ENCODE peak calls at places on chromosomes 1 and 21, in five cellular contexts. R, D, Q, O and V are unnamed samples.

GRCh38 chr1:55696181-55696580 is 481.0 kb upstream of the USP24 start:
- DNase-seq in R (peak; percentile 97), D (no peak), Q (no peak), O (no peak), V (no peak)

GRCh38 chr1:32333251-32333963 is 2.6 kb downstream of the MARCKSL1 start:
- DNase-seq in R (no peak), O (peak; percentile 44), D (no peak), Q (no peak), V (no peak)

GRCh38 chr1:12451560-12451900 is 166.5 kb downstream of the DHRS3 start:
- DNase-seq in D (no peak), R (no peak), Q (no peak), O (no peak), V (no peak)

GRCh38 chr1:78096976-78097375 is 51.2 kb downstream of the GIPC2 start:
- DNase-seq in D (no peak), O (no peak), Q (no peak), R (peak; percentile 28), V (no peak)

GRCh38 chr1:198443374-198444233 is 96.9 kb downstream of the ATP6V1G3 start:
- DNase-seq in D (no peak), Q (no peak), O (no peak), R (peak; percentile 99), V (no peak)

GRCh38 chr1:23354260-23354659 is 10.2 kb upstream of the HNRNPR start:
- DNase-seq in Q (no peak), D (no peak), R (no peak), O (peak; percentile 13), V (no peak)

GRCh38 chr1:31932491-31933316 is 5.5 kb downstream of the PTP4A2 start:
- DNase-seq in D (no peak), O (peak; percentile 56), R (peak; percentile 21), Q (no peak), V (no peak)

GRCh38 chr1:31701137-31701736 is 2.6 kb downstream of the COL16A1 start:
- DNase-seq in Q (peak; percentile 81), D (peak; percentile 96), O (no peak), R (peak; percentile 96), V (no peak)

GRCh38 chr1:26358411-26359384 is 4.8 kb upstream of the CRYBG2 start:
- DNase-seq in Q (no peak), O (peak; percentile 26), D (no peak), R (no peak), V (peak; percentile 55)

GRCh38 chr1:111199881-111200801 is at the start of gene DENND2D:
- DNase-seq in D (no peak), Q (peak; percentile 71), O (no peak), R (no peak), V (peak; percentile 69)

GRCh38 chr1:209416660-209417059 is 166.9 kb upstream of the CAMK1G start:
- DNase-seq in D (no peak), R (no peak), Q (no peak), O (no peak), V (no peak)

GRCh38 chr1:40634901-40635655 is 30.4 kb downstream of the RIMS3 start:
- DNase-seq in D (no peak), R (peak; percentile 19), Q (no peak), O (no peak), V (no peak)

GRCh38 chr1:85328713-85329376 is 52.4 kb upstream of the BCL10 start:
- DNase-seq in Q (peak; percentile 51), D (no peak), R (peak; percentile 100), O (no peak), V (no peak)

GRCh38 chr1:119676571-119677206 is 28.6 kb upstream of the ZNF697 start:
- DNase-seq in R (no peak), O (no peak), Q (peak; percentile 33), D (no peak), V (no peak)

GRCh38 chr1:231665046-231665445 is 38.5 kb downstream of the DISC1 start:
- DNase-seq in Q (no peak), D (no peak), O (no peak), R (no peak), V (no peak)

GRCh38 chr1:179007233-179007632 is 18.5 kb upstream of the FAM20B start:
- DNase-seq in D (no peak), Q (no peak), O (no peak), R (peak; percentile 36), V (no peak)

GRCh38 chr1:29361686-29362085 is 125.4 kb downstream of the PTPRU start:
- DNase-seq in R (no peak), Q (no peak), O (no peak), D (no peak), V (no peak)

GRCh38 chr1:52928083-52928404 is 968 bp downstream of the SCP2 start:
- DNase-seq in O (no peak), R (no peak), D (no peak), Q (no peak), V (no peak)

GRCh38 chr21:21283810-21284209 is 285.6 kb downstream of the NCAM2 start:
- DNase-seq in O (no peak), R (no peak), Q (no peak), D (no peak), V (no peak)

GRCh38 chr21:43866233-43866632 is 1.2 kb downstream of the AGPAT3 start:
- DNase-seq in O (peak; percentile 47), Q (no peak), D (peak; percentile 79), R (peak; percentile 56), V (no peak)

GRCh38 chr1:111475706-111476105 is 1.9 kb downstream of the C1orf162 start:
- DNase-seq in O (no peak), D (no peak), Q (no peak), R (no peak), V (no peak)

GRCh38 chr1:1340791-1341548 is 8.2 kb downstream of the DVL1 start:
- DNase-seq in D (no peak), Q (no peak), R (no peak), O (no peak), V (no peak)
- H3K27ac ChIP-seq in D (no peak overlapping the region), Q (no peak overlapping the region), R (no peak overlapping the region), O (no peak overlapping the region), V (no peak overlapping the region)

GRCh38 chr1:193187114-193187513 is 701 bp upstream of the B3GALT2 start:
- DNase-seq in O (no peak), Q (no peak), R (no peak), D (no peak), V (no peak)
- H3K27ac ChIP-seq in O (no peak overlapping the region), Q (no peak overlapping the region), R (no peak overlapping the region), D (no peak overlapping the region), V (no peak overlapping the region)

GRCh38 chr1:43542515-43543458 is 12.1 kb downstream of the PTPRF start:
- DNase-seq in Q (no peak), O (no peak), D (no peak), R (no peak), V (no peak)
- H3K27ac ChIP-seq in Q (peak overlapping the region; percentile 4), O (no peak overlapping the region), D (peak overlapping the region; percentile 34), R (no peak overlapping the region), V (no peak overlapping the region)

GRCh38 chr1:221439008-221439733 is 302.7 kb downstream of the DUSP10 start:
- DNase-seq in R (peak; percentile 92), O (no peak), Q (no peak), D (no peak), V (peak; percentile 61)
- H3K27ac ChIP-seq in R (no peak overlapping the region), O (no peak overlapping the region), Q (no peak overlapping the region), D (no peak overlapping the region), V (no peak overlapping the region)

DNA sequence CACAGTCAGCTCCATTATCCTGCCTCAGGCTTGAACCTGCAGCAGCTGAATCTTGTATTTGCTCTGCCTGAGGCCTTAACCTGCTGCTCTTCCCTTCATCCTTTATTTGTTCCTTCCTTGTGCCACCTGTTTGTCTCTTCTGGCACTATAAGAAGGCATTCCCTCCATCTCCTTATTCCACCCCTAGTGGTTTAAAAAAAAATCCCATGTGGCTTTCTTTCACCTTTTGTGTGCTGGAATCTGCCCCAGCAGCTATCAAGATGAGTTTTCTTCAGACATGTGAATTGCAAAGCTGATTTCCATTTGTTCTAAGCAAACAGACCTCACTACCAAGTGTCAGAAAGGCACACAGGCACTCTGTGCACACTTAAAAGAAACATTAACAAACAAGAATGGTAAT is 294.6 kb downstream of the TTLL7 start:
- DNase-seq in R (no peak), D (no peak), Q (no peak), O (no peak), V (no peak)
- H3K27ac ChIP-seq in R (no peak overlapping the region), D (no peak overlapping the region), Q (no peak overlapping the region), O (no peak overlapping the region), V (no peak overlapping the region)

GRCh38 chr1:225664762-225665161 is 11.8 kb upstream of the ENAH start:
- DNase-seq in R (no peak), O (no peak), D (no peak), Q (no peak), V (no peak)

GRCh38 chr1:225657462-225657989 is 4.6 kb upstream of the ENAH start:
- DNase-seq in O (no peak), D (no peak), R (peak; percentile 88), Q (no peak), V (no peak)

GRCh38 chr1:225658041-225658440 is 5.1 kb upstream of the ENAH start:
- DNase-seq in D (no peak), R (peak; percentile 60), O (no peak), Q (no peak), V (no peak)

GRCh38 chr1:225662155-225662554 is 9.2 kb upstream of the ENAH start:
- DNase-seq in Q (no peak), D (no peak), O (no peak), R (no peak), V (no peak)

DNA sequence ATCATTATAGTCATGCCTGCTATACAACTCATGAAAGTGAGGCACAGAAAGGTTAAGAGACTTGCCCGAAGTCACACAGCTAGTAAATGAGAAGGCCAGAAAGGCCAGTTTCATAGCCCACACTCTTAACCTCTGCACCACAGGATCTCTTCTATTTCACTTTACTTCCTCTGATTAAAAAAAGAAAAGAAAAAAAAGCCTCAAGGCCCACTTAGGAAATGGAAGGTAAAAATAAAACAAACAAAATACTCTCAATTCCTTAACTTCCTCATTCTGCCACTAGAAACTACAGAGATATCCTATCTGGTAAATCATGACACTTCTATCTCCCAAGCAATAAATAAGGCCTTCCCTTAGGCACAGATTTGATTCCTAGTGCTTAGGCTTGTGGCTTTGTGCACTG is 7.6 kb upstream of the ENAH start:
- DNase-seq in Q (no peak), D (no peak), R (no peak), O (peak; percentile 58), V (no peak)
- H3K27ac ChIP-seq in Q (no peak overlapping the region), D (no peak overlapping the region), R (no peak overlapping the region), O (peak overlapping the region; percentile 47), V (no peak overlapping the region)